ENCODE peak calls at places on chromosomes 16 and 17, in seven cellular contexts. H is COR-L47; S is mesenchymal stem cell; C is heart right ventricle; Z is activated T-cell treated with anti-CD3 and anti-CD28 coated beads for 4 hours; W is NCI-H1092 treated with DMSO at 0.1 percent for 48 hours; Y is stimulated activated CD4-positive, alpha-beta T cell treated with anti-CD3 and anti-CD28 coated beads, Interleukin-1b, Interleukin-23, amount 100 ng/mL, for 1 hour. E is an unnamed sample.

GRCh38 chr16:58430718-58431117 is 38.4 kb downstream of the GINS3 start:
- DNase-seq in W (no peak), H (no peak), C (no peak), Y (no peak), Z (no peak), S (no peak), E (no peak)

GRCh38 chr17:79942591-79943353 is 92.9 kb downstream of the TBC1D16 start:
- DNase-seq in H (no peak), S (no peak), C (no peak), Z (no peak), W (no peak), Y (no peak), E (no peak)

GRCh38 chr17:27996157-27997043 is 46.1 kb upstream of the NLK start:
- DNase-seq in S (no peak), W (peak), Y (no peak), H (peak), C (no peak), Z (no peak), E (no peak)

GRCh38 chr17:28908640-28909098 is 5.8 kb upstream of the DHRS13 start:
- DNase-seq in W (no peak), S (peak), Z (no peak), H (no peak), C (peak), Y (no peak), E (no peak)

GRCh38 chr17:48048321-48049140 is at the start of gene NFE2L1:
- DNase-seq in C (peak), S (peak), H (peak), Z (no peak), W (peak), Y (no peak), E (peak)

GRCh38 chr17:7992516-7992915 is 9.9 kb upstream of the GUCY2D start:
- DNase-seq in W (no peak), C (no peak), S (no peak), Y (no peak), Z (no peak), H (no peak), E (no peak)

GRCh38 chr16:2675714-2676113 is 6.6 kb upstream of the KCTD5 start:
- DNase-seq in H (no peak), S (peak), C (no peak), Z (no peak), Y (no peak), W (no peak), E (no peak)

GRCh38 chr17:60832206-60832605 is 154.6 kb downstream of the BCAS3 start:
- DNase-seq in Y (no peak), Z (no peak), W (peak), S (no peak), C (no peak), H (no peak), E (no peak)

GRCh38 chr17:43767713-43768059 is 9.1 kb upstream of the SOST start:
- DNase-seq in Z (no peak), W (no peak), H (no peak), S (no peak), Y (no peak), C (no peak), E (no peak)

GRCh38 chr17:75012320-75013076 is at the start of gene MRPL58:
- DNase-seq in H (peak), S (peak), Z (peak), W (peak), C (peak), Y (peak), E (peak)

GRCh38 chr17:73250851-73251640 is 10.6 kb downstream of the CPSF4L start:
- DNase-seq in W (no peak), C (no peak), Y (no peak), H (no peak), S (no peak), Z (no peak), E (no peak)

GRCh38 chr17:18190629-18191028 is 7.0 kb downstream of the ALKBH5 start:
- DNase-seq in H (no peak), C (no peak), Z (no peak), Y (no peak), S (peak), W (no peak), E (no peak)

GRCh38 chr17:40025991-40026815 is 11.0 kb downstream of the CSF3 start:
- DNase-seq in H (no peak), W (peak), Y (no peak), Z (no peak), S (no peak), C (no peak), E (peak)

GRCh38 chr16:6684076-6684673 is 648.5 kb upstream of the RBFOX1 start:
- DNase-seq in H (no peak), Z (no peak), Y (no peak), W (peak), C (no peak), S (no peak), E (no peak)

GRCh38 chr17:6011241-6011640 is 58.9 kb upstream of the WSCD1 start:
- DNase-seq in C (no peak), H (no peak), S (no peak), Z (no peak), Y (no peak), W (no peak), E (no peak)

GRCh38 chr16:89944773-89945172 is 3.8 kb upstream of the DEF8 start:
- DNase-seq in H (no peak), W (no peak), Z (no peak), S (no peak), C (no peak), Y (no peak), E (no peak)

GRCh38 chr16:14501331-14502255 is 128.5 kb downstream of the PARN start:
- DNase-seq in W (peak), H (peak), S (peak), Z (no peak), C (peak), Y (no peak), E (no peak)

GRCh38 chr17:79041041-79041570 is 17.1 kb downstream of the C1QTNF1 start:
- DNase-seq in Y (no peak), W (no peak), C (no peak), H (no peak), S (no peak), Z (no peak), E (no peak)

GRCh38 chr17:78779848-78780247 is 2.2 kb downstream of the CYTH1 start:
- DNase-seq in W (no peak), C (no peak), S (no peak), Z (peak), Y (peak), H (no peak), E (no peak)

GRCh38 chr17:57584050-57584551 is 161.0 kb downstream of the CCDC182 start:
- DNase-seq in W (no peak), C (no peak), S (no peak), H (no peak), Y (no peak), Z (no peak), E (no peak)

GRCh38 chr16:70644763-70645597 is 1.4 kb upstream of the IL34 start:
- DNase-seq in C (no peak), W (peak), Y (no peak), Z (no peak), H (no peak), S (no peak), E (no peak)

GRCh38 chr17:61221181-61221580 is 178.5 kb upstream of the TBX2 start:
- DNase-seq in C (no peak), H (no peak), W (no peak), S (no peak), Z (no peak), Y (no peak), E (no peak)

GRCh38 chr17:39186481-39187002 is 10.9 kb downstream of the CACNB1 start:
- DNase-seq in H (no peak), W (peak), Y (no peak), S (no peak), Z (no peak), C (no peak), E (no peak)

GRCh38 chr16:69064164-69064563 is 41.3 kb upstream of the HAS3 start:
- DNase-seq in W (no peak), Y (no peak), C (no peak), H (no peak), Z (no peak), S (no peak), E (no peak)

GRCh38 chr16:68232335-68232734 is 3.6 kb downstream of the ESRP2 start:
- DNase-seq in C (no peak), S (no peak), H (no peak), Z (no peak), Y (no peak), W (no peak), E (no peak)

GRCh38 chr16:31385680-31386079 is 7.5 kb upstream of the ITGAD start:
- DNase-seq in Y (no peak), W (no peak), H (no peak), C (no peak), S (no peak), Z (no peak), E (no peak)

GRCh38 chr16:23016372-23016771 is 132.9 kb downstream of the USP31 start:
- DNase-seq in Z (no peak), H (peak), Y (no peak), W (peak), S (no peak), C (no peak), E (no peak)

GRCh38 chr17:70394430-70394829 is 225.1 kb downstream of the KCNJ2 start:
- DNase-seq in C (no peak), Z (no peak), S (no peak), H (no peak), W (no peak), Y (no peak), E (no peak)

GRCh38 chr17:74579910-74580309 is 12.2 kb downstream of the CD300LD start:
- DNase-seq in S (no peak), Z (no peak), C (no peak), Y (no peak), H (no peak), W (no peak), E (no peak)

GRCh38 chr17:42817866-42818265 is 6.2 kb downstream of the BECN1 start:
- DNase-seq in Z (no peak), W (no peak), Y (no peak), S (no peak), C (no peak), H (no peak), E (no peak)

GRCh38 chr16:51327001-51327400 is 175.9 kb upstream of the SALL1 start:
- DNase-seq in Z (no peak), H (no peak), C (no peak), Y (no peak), W (no peak), S (peak), E (no peak)

GRCh38 chr17:6365187-6365943 is 69.6 kb downstream of the AIPL1 start:
- DNase-seq in S (peak), W (no peak), Y (no peak), C (no peak), H (no peak), Z (no peak), E (no peak)

GRCh38 chr17:76472726-76473125 is 5.3 kb downstream of the AANAT start:
- DNase-seq in Z (no peak), S (no peak), H (no peak), W (no peak), C (no peak), Y (no peak), E (no peak)

GRCh38 chr16:21134053-21134452 is 16.6 kb downstream of the DNAH3 start:
- DNase-seq in H (no peak), S (no peak), Z (no peak), Y (no peak), C (no peak), W (no peak), E (no peak)

GRCh38 chr16:4918790-4919210 is 18.1 kb downstream of the PPL start:
- DNase-seq in S (no peak), Z (no peak), C (no peak), H (no peak), W (no peak), Y (no peak), E (no peak)

GRCh38 chr17:61211233-61211632 is 188.4 kb upstream of the TBX2 start:
- DNase-seq in Z (no peak), W (no peak), C (no peak), Y (no peak), H (no peak), S (no peak), E (no peak)

GRCh38 chr16:86821933-86822332 is 243.6 kb downstream of the FOXL1 start:
- DNase-seq in W (no peak), C (no peak), Y (no peak), H (no peak), Z (no peak), S (no peak), E (no peak)

GRCh38 chr17:74520790-74521480 is 10.3 kb downstream of the CD300LB start:
- DNase-seq in W (no peak), C (peak), S (no peak), Z (no peak), Y (no peak), H (no peak), E (no peak)